ENCODE peak calls at places on chromosomes 5 and 9, in six cellular contexts. R is activated naive CD4-positive, alpha-beta T cell treated with anti-CD3 and anti-CD28 coated beads, Interleukin-2, amount 10 ng/mL, durations not matched to agents 7 days and 5 days; Z is amniotic epithelial cell; A is midbrain; K is stimulated activated CD8-positive, alpha-beta memory T cell treated with anti-CD3 and anti-CD28 coated beads, Interleukin-4, amount 100 ng/mL, for 1 hour; Y is amniotic stem cell. H is an unnamed sample.

GRCh38 chr5:21817668-21818419 is 1035.3 kb downstream of the CDH12 start:
- DNase-seq in K (no peak), R (no peak), A (peak; percentile 13), Z (peak; percentile 31), Y (no peak), H (no peak)

GRCh38 chr9:84937086-84937670 is 267.6 kb downstream of the NTRK2 start:
- DNase-seq in Y (no peak), K (no peak), Z (no peak), A (peak; percentile 57), R (no peak), H (no peak)

GRCh38 chr5:170147051-170147785 is 41.5 kb downstream of the FOXI1 start:
- DNase-seq in Z (no peak), K (no peak), A (no peak), R (no peak), Y (no peak), H (no peak)

GRCh38 chr9:121972501-121972981 is 120.6 kb downstream of the TTLL11 start:
- DNase-seq in Z (peak; percentile 15), R (no peak), Y (peak; percentile 35), A (no peak), K (no peak), H (peak; percentile 56)

GRCh38 chr5:112784726-112785125 is 47.0 kb downstream of the APC start:
- DNase-seq in Z (peak; percentile 93), R (no peak), A (no peak), K (no peak), Y (no peak), H (peak; percentile 98)

GRCh38 chr5:149240354-149240998 is 31.2 kb upstream of the AFAP1L1 start:
- DNase-seq in A (no peak), K (peak; percentile 58), Z (no peak), R (peak; percentile 94), Y (no peak), H (no peak)

GRCh38 chr5:95842955-95843544 is 20.5 kb upstream of the GLRX start:
- DNase-seq in A (no peak), Y (no peak), Z (peak; percentile 95), R (peak; percentile 73), K (no peak), H (peak; percentile 88)

GRCh38 chr5:10724799-10725507 is 36.1 kb downstream of the DAP start:
- DNase-seq in Y (peak; percentile 83), R (no peak), K (no peak), A (no peak), Z (peak; percentile 76), H (peak; percentile 87)

GRCh38 chr9:573551-574410 is 267.7 kb upstream of the DMRT1 start:
- DNase-seq in R (no peak), K (no peak), Y (no peak), A (no peak), Z (peak; percentile 60), H (peak; percentile 84)

GRCh38 chr5:150632305-150633160 is 7.9 kb upstream of the SYNPO start:
- DNase-seq in Z (peak; percentile 65), R (no peak), K (no peak), A (no peak), Y (no peak), H (no peak)

GRCh38 chr9:85716031-85716877 is 25.5 kb downstream of the AGTPBP1 start:
- DNase-seq in A (no peak), R (no peak), Y (no peak), K (no peak), Z (no peak), H (no peak)

GRCh38 chr9:16316911-16317817 is 553.3 kb downstream of the BNC2 start:
- DNase-seq in A (peak; percentile 14), Z (no peak), K (no peak), R (no peak), Y (no peak), H (no peak)

GRCh38 chr5:157328277-157328912 is 62.5 kb downstream of the CYFIP2 start:
- DNase-seq in Z (peak; percentile 98), K (peak; percentile 23), Y (peak; percentile 51), A (peak; percentile 75), R (peak; percentile 65), H (peak; percentile 31)

GRCh38 chr9:75120661-75121060 is 32.3 kb downstream of the OSTF1 start:
- DNase-seq in Z (no peak), R (no peak), A (no peak), K (no peak), Y (no peak), H (no peak)